ENCODE peak calls at places on chromosomes 13 and 19, in six cellular contexts. P is omental fat pad; V is Peyer's patch; M is left cardiac atrium; E is T-helper 2 cell treated with Interferon-gamma antibody and Interleukin-4, amounts not matched to agents 5 μg/mL and 100 μg/mL, for 36 hours; B is stimulated activated CD8-positive, alpha-beta memory T cell treated with anti-CD3 and anti-CD28 coated beads, Interleukin-4, amount 100 ng/mL, for 24 hours. Y is an unnamed sample.

GRCh38 chr19:7460562-7460966 is 28.3 kb downstream of the PEX11G start:
- DNase-seq in B (no peak), M (no peak), P (no peak), V (no peak), E (no peak), Y (no peak)

GRCh38 chr19:41136636-41137035 is 22.4 kb downstream of the CYP2F1 start:
- DNase-seq in V (no peak), M (no peak), E (no peak), B (no peak), P (no peak), Y (no peak)

GRCh38 chr13:66586489-66586888 is 643.6 kb downstream of the PCDH9 start:
- DNase-seq in M (no peak), P (no peak), V (no peak), E (no peak), B (no peak), Y (no peak)

GRCh38 chr19:20423381-20424207 is 142.0 kb downstream of the ZNF737 start:
- DNase-seq in E (peak; percentile 17), V (peak; percentile 39), M (peak; percentile 59), P (peak; percentile 44), B (peak; percentile 6), Y (peak; percentile 3)

GRCh38 chr13:88857256-88857655 is 1186.1 kb downstream of the SLITRK5 start:
- DNase-seq in P (no peak), M (no peak), B (no peak), V (no peak), E (no peak), Y (no peak)

GRCh38 chr13:98843482-98843877 is 91.0 kb upstream of the SLC15A1 start:
- DNase-seq in B (no peak), E (no peak), V (no peak), M (no peak), P (no peak), Y (no peak)

GRCh38 chr13:108315955-108316354 is 46.4 kb downstream of the TNFSF13B start:
- DNase-seq in E (no peak), B (no peak), P (no peak), M (no peak), V (no peak), Y (no peak)

GRCh38 chr19:29714953-29715694 is at the start of gene C19orf12:
- DNase-seq in V (peak; percentile 82), M (peak; percentile 71), P (no peak), B (peak; percentile 55), E (peak; percentile 69), Y (no peak)

GRCh38 chr19:34734601-34735103 is 609 bp downstream of the ZNF181 start:
- DNase-seq in V (no peak), E (no peak), B (no peak), P (no peak), M (no peak), Y (no peak)

GRCh38 chr13:40187324-40187795 is 479.1 kb downstream of the FOXO1 start:
- DNase-seq in E (peak; percentile 27), V (no peak), B (no peak), M (no peak), P (no peak), Y (no peak)

GRCh38 chr13:89150362-89150761 is 1479.2 kb downstream of the SLITRK5 start:
- DNase-seq in P (no peak), E (no peak), M (no peak), B (no peak), V (no peak), Y (no peak)